ENCODE peak calls at places on chromosomes 1 and 21, in seven cellular contexts. O, I, H, Q, P, Y and D are unnamed samples.

GRCh38 chr1:203278885-203279406 is 26.4 kb upstream of the BTG2 start:
- DNase-seq in O (no peak), I (no peak), H (no peak), Q (no peak), P (no peak), Y (no peak), D (no peak)

GRCh38 chr1:92485374-92486250 is 1.1 kb downstream of the GFI1 start:
- DNase-seq in O (peak; percentile 54), I (peak; percentile 66), H (peak; percentile 96), Q (peak; percentile 51), P (peak; percentile 84), Y (peak; percentile 36), D (peak; percentile 81)

GRCh38 chr1:25675729-25676476 is 59.3 kb downstream of the MAN1C1 start:
- DNase-seq in O (no peak), I (no peak), H (peak; percentile 95), Q (no peak), P (no peak), Y (no peak), D (no peak)

GRCh38 chr1:12276225-12276624 is 46.4 kb downstream of the VPS13D start:
- DNase-seq in O (peak; percentile 7), I (peak; percentile 42), H (peak; percentile 28), Q (no peak), P (peak; percentile 82), Y (peak; percentile 3), D (peak; percentile 73)

GRCh38 chr1:206041640-206042039 is 11.3 kb upstream of the RHEX start:
- DNase-seq in O (peak; percentile 25), I (peak; percentile 50), H (no peak), Q (no peak), P (peak; percentile 62), Y (no peak), D (peak; percentile 16)

GRCh38 chr1:51518033-51518729 is 885 bp downstream of the EPS15 start:
- DNase-seq in O (no peak), I (peak; percentile 80), H (peak; percentile 75), Q (no peak), P (peak; percentile 77), Y (peak; percentile 61), D (peak; percentile 62)

GRCh38 chr1:98119793-98120192 is 199.0 kb upstream of the DPYD start:
- DNase-seq in O (no peak), I (peak; percentile 51), H (peak; percentile 8), Q (no peak), P (peak; percentile 60), Y (peak; percentile 27), D (peak; percentile 59)

GRCh38 chr1:54273837-54274192 is 73.8 kb downstream of the MRPL37 start:
- DNase-seq in O (peak; percentile 60), I (peak; percentile 38), H (no peak), Q (no peak), P (peak; percentile 50), Y (peak; percentile 59), D (peak; percentile 75)

GRCh38 chr1:193434319-193434718 is 247.9 kb upstream of the B3GALT2 start:
- DNase-seq in O (no peak), I (no peak), H (no peak), Q (no peak), P (no peak), Y (no peak), D (no peak)

GRCh38 chr1:181516706-181517105 is 33.4 kb downstream of the CACNA1E start:
- DNase-seq in O (no peak), I (no peak), H (no peak), Q (no peak), P (no peak), Y (no peak), D (no peak)

GRCh38 chr1:117753232-117753631 is 147.4 kb downstream of the TENT5C start:
- DNase-seq in O (no peak), I (no peak), H (no peak), Q (no peak), P (no peak), Y (no peak), D (no peak)

GRCh38 chr1:61183471-61184034 is 101.2 kb downstream of the NFIA start:
- DNase-seq in O (no peak), I (peak; percentile 49), H (no peak), Q (no peak), P (no peak), Y (peak; percentile 34), D (no peak)

GRCh38 chr1:62337785-62338631 is 18.8 kb upstream of the KANK4 start:
- DNase-seq in O (no peak), I (no peak), H (no peak), Q (no peak), P (peak; percentile 54), Y (peak; percentile 29), D (peak; percentile 70)

GRCh38 chr1:55698136-55698535 is 483.0 kb upstream of the USP24 start:
- DNase-seq in O (no peak), I (no peak), H (no peak), Q (no peak), P (no peak), Y (no peak), D (no peak)

GRCh38 chr1:45557422-45557944 is 6.9 kb downstream of the AKR1A1 start:
- DNase-seq in O (no peak), I (no peak), H (no peak), Q (no peak), P (no peak), Y (no peak), D (no peak)

GRCh38 chr21:17911628-17912027 is 92.5 kb upstream of the C21orf91 start:
- DNase-seq in O (no peak), I (no peak), H (no peak), Q (no peak), P (no peak), Y (peak; percentile 76), D (no peak)

GRCh38 chr1:50841791-50842387 is 118.2 kb downstream of the FAF1 start:
- DNase-seq in O (no peak), I (no peak), H (no peak), Q (no peak), P (no peak), Y (peak; percentile 70), D (no peak)

GRCh38 chr1:115136106-115136505 is 46.8 kb upstream of the TSPAN2 start:
- DNase-seq in O (no peak), I (no peak), H (no peak), Q (no peak), P (no peak), Y (peak; percentile 44), D (no peak)

GRCh38 chr1:234997201-234998173 is 131.2 kb downstream of the TOMM20 start:
- DNase-seq in O (peak; percentile 69), I (peak; percentile 87), H (no peak), Q (peak; percentile 97), P (no peak), Y (peak; percentile 99), D (no peak)

GRCh38 chr1:232788235-232788872 is 16.9 kb upstream of the MAP10 start:
- DNase-seq in O (no peak), I (no peak), H (no peak), Q (no peak), P (no peak), Y (no peak), D (no peak)

GRCh38 chr1:246318622-246319021 is 188.5 kb downstream of the SMYD3 start:
- DNase-seq in O (no peak), I (no peak), H (no peak), Q (no peak), P (no peak), Y (no peak), D (no peak)

GRCh38 chr1:230548357-230548756 is 93.9 kb upstream of the COG2 start:
- DNase-seq in O (no peak), I (no peak), H (no peak), Q (no peak), P (no peak), Y (no peak), D (no peak)

GRCh38 chr1:211741799-211742198 is 66.4 kb upstream of the NEK2 start:
- DNase-seq in O (no peak), I (no peak), H (no peak), Q (no peak), P (no peak), Y (no peak), D (no peak)

GRCh38 chr1:172469717-172470116 is 25.8 kb upstream of the PIGC start:
- DNase-seq in O (no peak), I (peak; percentile 44), H (no peak), Q (no peak), P (no peak), Y (no peak), D (no peak)
- H4K20me1 ChIP-seq in O (no peaks in the 10 kb centered on the region), I (no peaks in the 10 kb centered on the region), H (no peaks in the 10 kb centered on the region), Q (no peaks in the 10 kb centered on the region), P (no peaks in the 10 kb centered on the region), Y (no peaks in the 10 kb centered on the region), D (no peaks in the 10 kb centered on the region)

GRCh38 chr1:37153116-37153515 is 118.8 kb upstream of the GRIK3 start:
- DNase-seq in O (no peak), I (no peak), H (no peak), Q (no peak), P (no peak), Y (no peak), D (no peak)
- TF ChIP-seq EZH2phosphoT487 in O (no peak), I (no peak), H (no peak), Q (no peak), P (no peak), Y (no peak), D (no peak)

DNA sequence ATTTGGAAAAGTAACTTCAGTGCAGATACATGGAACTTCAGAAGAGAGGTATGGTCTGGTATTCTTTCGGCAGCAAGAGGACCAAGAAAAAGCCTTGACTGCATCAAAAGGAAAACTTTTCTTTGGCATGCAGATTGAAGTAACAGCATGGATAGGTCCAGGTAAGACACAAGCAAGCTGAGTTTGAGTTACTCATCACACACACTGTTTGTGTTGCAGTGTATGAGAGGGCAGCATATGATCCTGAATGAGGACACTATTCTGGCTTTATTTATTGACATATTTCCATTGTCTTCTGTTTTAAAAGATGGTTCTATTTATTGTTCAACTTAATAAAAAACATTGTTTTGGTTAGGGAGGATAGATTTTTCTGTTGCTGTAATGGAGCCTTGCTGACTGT is 63.6 kb downstream of the SPEN start:
- DNase-seq in O (no peak), I (no peak), H (no peak), Q (no peak), P (no peak), Y (no peak), D (no peak)
- H4K20me1 ChIP-seq in O (peaks cover 7% of the 10 kb centered on the region), I (peaks cover 5% of the 10 kb centered on the region), H (peaks cover 8% of the 10 kb centered on the region), Q (peaks cover 9% of the 10 kb centered on the region), P (no peaks in the 10 kb centered on the region), Y (no peaks in the 10 kb centered on the region), D (peaks cover 44% of the 10 kb centered on the region)

GRCh38 chr1:33429846-33430750 is 797 bp downstream of the PHC2 start:
- DNase-seq in O (no peak), I (peak; percentile 57), H (peak; percentile 7), Q (no peak), P (peak; percentile 46), Y (peak; percentile 62), D (peak; percentile 45)

GRCh38 chr1:33430751-33431593 is at the start of gene PHC2:
- DNase-seq in O (peak; percentile 97), I (peak; percentile 99), H (peak; percentile 99), Q (peak; percentile 95), P (peak; percentile 99), Y (peak; percentile 99), D (peak; percentile 99)

GRCh38 chr1:33426906-33427305 is 4.0 kb downstream of the PHC2 start:
- DNase-seq in O (no peak), I (no peak), H (no peak), Q (no peak), P (no peak), Y (no peak), D (no peak)

GRCh38 chr1:33429332-33429731 is 1.6 kb downstream of the PHC2 start:
- DNase-seq in O (no peak), I (no peak), H (no peak), Q (no peak), P (peak; percentile 39), Y (no peak), D (peak; percentile 44)

DNA sequence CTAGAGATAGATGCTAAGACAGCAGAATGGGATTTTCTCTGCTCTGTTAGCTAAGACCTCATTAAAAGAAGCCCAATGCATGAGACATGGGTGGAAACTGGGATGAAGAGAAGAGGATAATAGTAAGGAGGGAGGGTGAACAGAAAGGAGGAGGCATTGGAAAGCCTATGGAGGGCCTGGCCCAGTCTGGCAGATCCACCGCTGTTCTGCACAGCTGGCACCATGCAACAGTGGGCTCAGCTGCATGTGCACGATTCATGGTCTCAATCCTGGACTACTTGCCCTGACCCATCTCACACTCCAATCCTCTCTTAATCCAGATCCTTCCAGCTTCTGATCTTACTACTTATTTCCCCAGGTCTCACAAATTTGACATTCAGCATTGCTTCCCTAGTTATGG is 2.2 kb downstream of the PHC2 start:
- DNase-seq in O (no peak), I (no peak), H (no peak), Q (no peak), P (no peak), Y (no peak), D (no peak)
- TF ChIP-seq EZH2phosphoT487 in O (no peak), I (no peak), H (no peak), Q (no peak), P (no peak), Y (no peak), D (no peak)